ENCODE peak calls at places on chromosomes 4 and X, in eight cellular contexts. S is CD8-positive, alpha-beta memory T cell; F is lower lobe of right lung; W is heart right ventricle; O is coronary artery; N is uterus; Z is stomach; J is dorsolateral prefrontal cortex. T is an unnamed sample.

GRCh38 chrX:123357941-123358340 is 173.9 kb downstream of the GRIA3 start:
- DNase-seq in O (no peak), F (no peak), J (no peak), N (no peak), Z (no peak), S (no peak), W (no peak), T (no peak)

GRCh38 chr4:79253930-79254329 is 71.9 kb downstream of the NAA11 start:
- DNase-seq in Z (no peak), S (no peak), W (no peak), N (no peak), J (no peak), O (no peak), F (no peak), T (no peak)

GRCh38 chr4:86256086-86256485 is 103.8 kb downstream of the MAPK10 start:
- DNase-seq in F (no peak), N (no peak), J (no peak), Z (no peak), S (no peak), W (no peak), O (no peak), T (no peak)

GRCh38 chr4:185508162-185508561 is 27.1 kb downstream of the PDLIM3 start:
- DNase-seq in Z (no peak), O (no peak), J (no peak), F (no peak), N (no peak), W (no peak), S (no peak), T (no peak)

GRCh38 chr4:122692641-122693520 is 39.6 kb upstream of the BBS12 start:
- DNase-seq in N (no peak), W (no peak), S (no peak), F (no peak), O (no peak), Z (no peak), J (no peak), T (no peak)

GRCh38 chrX:44439242-44439641 is 95.8 kb upstream of the EFHC2 start:
- DNase-seq in S (no peak), W (no peak), N (no peak), F (no peak), Z (no peak), O (no peak), J (no peak), T (no peak)

GRCh38 chrX:40953369-40953768 is 131.9 kb upstream of the USP9X start:
- DNase-seq in S (no peak), O (no peak), W (no peak), Z (no peak), J (no peak), F (no peak), N (no peak), T (no peak)

GRCh38 chrX:3638280-3638873 is 75.1 kb downstream of the PRKX start:
- DNase-seq in N (no peak), O (no peak), F (no peak), J (peak), Z (peak), S (no peak), W (no peak), T (no peak)

GRCh38 chr4:183588169-183588675 is 70.8 kb downstream of the RWDD4 start:
- DNase-seq in S (no peak), W (no peak), J (peak), Z (no peak), O (no peak), N (no peak), F (no peak), T (peak)

GRCh38 chrX:11535156-11535919 is 130.4 kb downstream of the ARHGAP6 start:
- DNase-seq in J (no peak), N (no peak), O (no peak), F (no peak), Z (no peak), W (no peak), S (no peak), T (no peak)

GRCh38 chrX:3699841-3700381 is 13.5 kb downstream of the PRKX start:
- DNase-seq in J (no peak), F (no peak), Z (no peak), W (no peak), O (no peak), N (no peak), S (no peak), T (no peak)

GRCh38 chrX:119605398-119605738 is 856 bp downstream of the NKRF start:
- DNase-seq in F (no peak), J (no peak), S (no peak), W (peak), Z (no peak), O (no peak), N (peak), T (peak)

GRCh38 chr4:141851246-141851891 is 215.0 kb downstream of the IL15 start:
- DNase-seq in O (no peak), Z (no peak), W (no peak), F (no peak), N (no peak), J (no peak), S (no peak), T (no peak)

GRCh38 chr4:81472249-81473085 is 760 bp upstream of the RASGEF1B start:
- DNase-seq in N (peak), Z (peak), F (peak), S (peak), O (peak), W (no peak), J (peak), T (peak)

GRCh38 chr4:103754844-103755243 is 35.1 kb upstream of the TACR3 start:
- DNase-seq in W (no peak), S (no peak), J (no peak), Z (peak), N (no peak), O (no peak), F (no peak), T (no peak)

GRCh38 chrX:119013146-119013545 is 38.7 kb downstream of the LONRF3 start:
- DNase-seq in N (no peak), O (no peak), Z (no peak), F (no peak), S (no peak), W (no peak), J (no peak), T (no peak)

GRCh38 chr4:102500371-102501175 is 586 bp upstream of the NFKB1 start:
- DNase-seq in O (peak), Z (peak), J (peak), N (peak), F (peak), S (peak), W (peak), T (peak)

GRCh38 chrX:6283826-6284225 is 55.2 kb upstream of the NLGN4X start:
- DNase-seq in N (no peak), W (no peak), S (no peak), O (no peak), J (no peak), F (no peak), Z (no peak), T (no peak)

GRCh38 chrX:6279277-6279909 is 50.7 kb upstream of the NLGN4X start:
- DNase-seq in N (no peak), F (no peak), J (no peak), S (no peak), W (no peak), Z (no peak), O (no peak), T (no peak)
- H3K4me3 ChIP-seq in N (no peak), F (no peak), J (no peak), S (no peak), W (no peak), Z (no peak), O (no peak), T (no peak)

DNA sequence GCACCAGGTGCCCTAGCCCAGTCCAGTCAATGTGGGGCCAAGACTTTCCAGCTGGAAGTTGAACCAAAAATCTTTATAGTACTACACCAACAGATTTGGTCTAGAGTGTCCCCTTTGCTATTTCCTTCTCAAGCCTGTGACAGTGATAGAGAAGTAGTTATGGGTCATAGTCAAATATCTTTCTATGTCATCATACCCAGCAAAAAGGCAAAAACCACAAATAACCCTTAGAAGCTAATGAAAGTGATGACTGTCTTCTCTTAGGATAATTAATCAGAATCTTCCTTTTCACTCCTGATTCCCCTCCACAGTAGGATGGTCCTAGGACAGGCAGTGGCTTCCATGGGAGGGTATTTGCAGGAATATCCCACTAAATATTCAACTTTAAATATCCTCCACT is 154.7 kb downstream of the STK32B start:
- DNase-seq in S (no peak), N (no peak), Z (no peak), O (no peak), W (no peak), F (no peak), J (no peak), T (no peak)
- H3K27ac ChIP-seq in S (no peak), N (no peak), Z (no peak), O (no peak), W (no peak), F (no peak), J (peak), T (no peak)

GRCh38 chr4:173281001-173281400 is 53.2 kb downstream of the HMGB2 start:
- DNase-seq in F (no peak), W (no peak), O (no peak), Z (no peak), J (no peak), N (no peak), S (no peak), T (no peak)
- H3K4me3 ChIP-seq in F (no peak), W (no peak), O (no peak), Z (no peak), J (no peak), N (no peak), S (no peak), T (no peak)

GRCh38 chrX:107674480-107675364 is 46.4 kb downstream of the PRPS1 start:
- DNase-seq in W (peak), N (peak), S (peak), J (no peak), F (peak), Z (peak), O (peak), T (peak)
- H3K27ac ChIP-seq in W (peak), N (peak), S (peak), J (peak), F (peak), Z (peak), O (peak), T (peak)

GRCh38 chrX:45849261-45849660 is 648.6 kb upstream of the DIPK2B start:
- DNase-seq in J (no peak), N (no peak), O (no peak), F (no peak), W (no peak), S (no peak), Z (no peak), T (no peak)
- H3K4me3 ChIP-seq in J (no peak), N (no peak), O (peak), F (peak), W (no peak), S (peak), Z (peak), T (peak)

GRCh38 chr4:786074-786741 is 39.7 kb downstream of the CPLX1 start:
- DNase-seq in S (no peak), F (no peak), Z (no peak), J (no peak), N (no peak), W (no peak), O (no peak), T (no peak)
- H3K27ac ChIP-seq in S (no peak), F (peak), Z (peak), J (peak), N (peak), W (peak), O (no peak), T (peak)

DNA sequence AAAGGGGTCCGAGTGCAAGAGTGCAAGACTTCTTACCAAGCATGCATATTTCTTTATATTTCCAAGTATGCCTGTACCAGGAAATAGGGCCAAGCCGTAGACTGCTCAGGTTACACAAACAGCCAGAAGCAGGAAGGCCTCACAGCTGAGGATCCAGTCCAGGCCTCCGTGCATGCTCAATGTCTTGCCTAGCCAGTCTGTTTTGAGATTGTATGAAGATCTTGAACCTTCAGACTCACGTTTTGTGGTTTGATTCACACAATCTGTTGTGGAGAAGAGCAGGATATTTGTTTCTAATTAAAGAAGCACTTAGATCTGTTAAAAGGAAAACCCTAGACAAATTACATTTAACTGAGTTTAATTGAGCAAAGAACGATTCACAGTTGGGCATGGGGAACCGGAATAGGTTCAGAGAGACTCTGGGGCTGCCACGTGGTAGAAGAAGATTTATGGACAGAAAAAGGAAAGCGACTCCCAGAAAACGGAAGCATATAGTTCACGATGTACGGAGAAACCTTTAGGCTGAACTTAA is 1.2 kb downstream of the MGST2 start:
- DNase-seq in S (no peak), N (peak), W (no peak), F (peak), J (no peak), Z (peak), O (no peak), T (peak)
- H3K4me3 ChIP-seq in S (peak), N (peak), W (peak), F (peak), J (peak), Z (peak), O (peak), T (peak)

GRCh38 chrX:38864165-38864564 is 62.9 kb downstream of the MID1IP1 start:
- DNase-seq in Z (no peak), W (no peak), F (no peak), N (no peak), J (no peak), O (no peak), S (no peak), T (no peak)

GRCh38 chrX:38861489-38861888 is 60.2 kb downstream of the MID1IP1 start:
- DNase-seq in Z (no peak), O (no peak), S (no peak), N (no peak), F (no peak), W (no peak), J (no peak), T (no peak)

GRCh38 chrX:38859602-38860001 is 58.3 kb downstream of the MID1IP1 start:
- DNase-seq in J (no peak), O (no peak), W (no peak), Z (no peak), F (no peak), N (no peak), S (no peak), T (no peak)

GRCh38 chrX:38860106-38861013 is 59.1 kb downstream of the MID1IP1 start:
- DNase-seq in O (no peak), S (no peak), W (no peak), N (no peak), Z (no peak), F (no peak), J (no peak), T (no peak)

DNA sequence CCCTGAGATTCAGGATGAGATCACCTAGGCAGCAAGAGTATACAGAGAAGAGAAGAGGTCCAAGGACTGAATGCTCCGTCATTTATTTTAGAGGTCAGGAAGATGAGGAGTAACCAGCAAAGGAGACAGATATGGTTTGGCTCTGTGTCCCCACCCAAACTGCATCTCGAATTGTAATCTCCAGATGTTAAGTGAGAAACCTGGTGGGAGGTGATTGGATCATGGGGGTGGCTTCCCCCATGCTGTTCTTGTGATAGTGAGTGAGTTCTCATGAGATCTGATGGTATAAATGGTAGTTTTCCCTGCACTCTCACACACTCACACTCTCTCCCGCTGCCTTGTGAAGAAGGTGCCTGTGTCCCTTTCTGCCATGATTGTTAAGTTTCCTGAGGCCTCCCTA is 60.8 kb downstream of the MID1IP1 start:
- DNase-seq in S (no peak), F (no peak), N (no peak), O (no peak), W (no peak), J (no peak), Z (no peak), T (no peak)
- H3K27ac ChIP-seq in S (no peak), F (no peak), N (no peak), O (no peak), W (no peak), J (no peak), Z (no peak), T (no peak)

GRCh38 chrX:31894152-31894551 is 822.3 kb upstream of the FTHL17 start:
- DNase-seq in S (no peak), Z (no peak), J (no peak), N (no peak), O (no peak), F (no peak), W (no peak), T (no peak)

GRCh38 chrX:31889028-31889427 is 817.2 kb upstream of the FTHL17 start:
- DNase-seq in O (no peak), Z (no peak), F (no peak), S (no peak), J (no peak), W (no peak), N (no peak), T (no peak)

GRCh38 chrX:31893525-31893924 is 821.7 kb upstream of the FTHL17 start:
- DNase-seq in O (no peak), W (no peak), N (no peak), Z (no peak), S (no peak), J (no peak), F (no peak), T (no peak)
- H3K4me3 ChIP-seq in O (no peak), W (no peak), N (no peak), Z (no peak), S (no peak), J (no peak), F (no peak), T (no peak)